ENCODE peak calls at places on chromosome 1, in nine cellular contexts. O, D, Q, N, F, R, X, C and L are unnamed samples.

GRCh38 chr1:231818342-231818741 is 191.8 kb downstream of the DISC1 start:
- DNase-seq in O (peak; percentile 28), D (no peak), Q (no peak), N (no peak), F (no peak), R (no peak), X (no peak), C (no peak), L (no peak)

GRCh38 chr1:8347635-8348034 is 29.7 kb downstream of the SLC45A1 start:
- DNase-seq in O (no peak), D (peak; percentile 49), Q (no peak), N (no peak), F (no peak), R (no peak), X (no peak), C (no peak), L (no peak)

GRCh38 chr1:45979074-45979777 is 153.2 kb downstream of the PIK3R3 start:
- DNase-seq in O (peak; percentile 18), D (peak; percentile 45), Q (peak; percentile 77), N (peak; percentile 32), F (peak; percentile 46), R (peak; percentile 50), X (peak; percentile 55), C (peak; percentile 67), L (no peak)

GRCh38 chr1:7388488-7389185 is 382.5 kb upstream of the VAMP3 start:
- DNase-seq in O (peak; percentile 41), D (peak; percentile 93), Q (peak; percentile 26), N (no peak), F (no peak), R (peak; percentile 8), X (no peak), C (no peak), L (no peak)

GRCh38 chr1:38680801-38681510 is 178.6 kb downstream of the RRAGC start:
- DNase-seq in O (peak; percentile 6), D (no peak), Q (no peak), N (no peak), F (peak; percentile 11), R (peak; percentile 4), X (no peak), C (no peak), L (no peak)

GRCh38 chr1:99685516-99686180 is 39.7 kb downstream of the PALMD start:
- DNase-seq in O (peak; percentile 92), D (no peak), Q (peak; percentile 91), N (peak; percentile 57), F (peak; percentile 85), R (peak; percentile 77), X (peak; percentile 73), C (no peak), L (peak; percentile 80)

GRCh38 chr1:182281541-182281940 is 110.0 kb downstream of the GLUL start:
- DNase-seq in O (peak; percentile 50), D (no peak), Q (no peak), N (no peak), F (no peak), R (no peak), X (no peak), C (no peak), L (no peak)

GRCh38 chr1:193070942-193071341 is 11.5 kb downstream of the RO60 start:
- DNase-seq in O (no peak), D (no peak), Q (no peak), N (no peak), F (no peak), R (no peak), X (no peak), C (no peak), L (peak; percentile 56)

GRCh38 chr1:41714613-41715389 is 203.9 kb downstream of the HIVEP3 start:
- DNase-seq in O (peak; percentile 34), D (peak; percentile 61), Q (no peak), N (no peak), F (no peak), R (no peak), X (no peak), C (no peak), L (no peak)

GRCh38 chr1:21818661-21819060 is 6.6 kb downstream of the LDLRAD2 start:
- DNase-seq in O (peak; percentile 65), D (peak; percentile 97), Q (no peak), N (peak; percentile 12), F (peak; percentile 58), R (peak; percentile 41), X (no peak), C (no peak), L (peak; percentile 59)

GRCh38 chr1:225911207-225912130 is 12.6 kb downstream of the PYCR2 start:
- DNase-seq in O (peak; percentile 77), D (peak; percentile 97), Q (peak; percentile 17), N (peak; percentile 34), F (peak; percentile 80), R (no peak), X (no peak), C (no peak), L (peak; percentile 69)

DNA sequence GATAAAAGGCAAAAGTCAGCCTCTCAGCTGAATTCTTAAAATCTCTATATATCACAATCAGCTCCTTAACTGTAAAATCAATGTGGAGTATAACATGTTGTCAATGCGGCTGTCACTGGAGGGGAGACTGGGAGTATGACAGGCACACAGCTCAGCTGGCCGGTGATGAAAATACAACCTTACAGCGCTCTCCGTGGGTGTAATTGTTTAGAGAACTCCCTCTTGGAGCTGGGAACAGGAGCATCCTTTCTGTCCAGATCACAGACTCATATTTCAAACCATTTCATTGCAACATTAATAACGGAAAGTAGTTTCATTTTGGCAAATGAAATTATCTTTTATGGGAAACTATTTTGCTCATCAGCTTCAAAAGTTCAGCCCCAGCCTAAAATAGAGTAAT is 324.6 kb downstream of the KCTD3 start:
- DNase-seq in O (peak; percentile 23), D (no peak), Q (peak; percentile 53), N (no peak), F (no peak), R (no peak), X (no peak), C (no peak), L (no peak)
- H2AFZ ChIP-seq in O (no peak overlapping the region), D (no peak overlapping the region), Q (no peak overlapping the region), N (no peak overlapping the region), F (no peak overlapping the region), R (no peak overlapping the region), X (no peak overlapping the region), C (no peak overlapping the region), L (no peak overlapping the region)

GRCh38 chr1:160584784-160585183 is 5.5 kb upstream of the CD84 start:
- DNase-seq in O (no peak), D (no peak), Q (no peak), N (no peak), F (no peak), R (no peak), X (no peak), C (no peak), L (no peak)
- H3K4me3 ChIP-seq in O (no peak overlapping the region), D (no peak overlapping the region), Q (no peak overlapping the region), N (no peak overlapping the region), F (no peak overlapping the region), R (no peak overlapping the region), X (no peak overlapping the region), C (no peak overlapping the region), L (no peak overlapping the region)

GRCh38 chr1:228869312-228869824 is 134.1 kb downstream of the RHOU start:
- DNase-seq in O (no peak), D (no peak), Q (no peak), N (no peak), F (no peak), R (no peak), X (no peak), C (no peak), L (no peak)

GRCh38 chr1:228872080-228872479 is 136.8 kb downstream of the RHOU start:
- DNase-seq in O (no peak), D (no peak), Q (no peak), N (no peak), F (no peak), R (no peak), X (no peak), C (no peak), L (no peak)

GRCh38 chr1:228873714-228874113 is 138.4 kb downstream of the RHOU start:
- DNase-seq in O (peak; percentile 29), D (no peak), Q (no peak), N (no peak), F (no peak), R (no peak), X (no peak), C (no peak), L (no peak)

GRCh38 chr1:228870041-228870713 is 134.9 kb downstream of the RHOU start:
- DNase-seq in O (no peak), D (no peak), Q (no peak), N (no peak), F (no peak), R (no peak), X (no peak), C (no peak), L (no peak)

DNA sequence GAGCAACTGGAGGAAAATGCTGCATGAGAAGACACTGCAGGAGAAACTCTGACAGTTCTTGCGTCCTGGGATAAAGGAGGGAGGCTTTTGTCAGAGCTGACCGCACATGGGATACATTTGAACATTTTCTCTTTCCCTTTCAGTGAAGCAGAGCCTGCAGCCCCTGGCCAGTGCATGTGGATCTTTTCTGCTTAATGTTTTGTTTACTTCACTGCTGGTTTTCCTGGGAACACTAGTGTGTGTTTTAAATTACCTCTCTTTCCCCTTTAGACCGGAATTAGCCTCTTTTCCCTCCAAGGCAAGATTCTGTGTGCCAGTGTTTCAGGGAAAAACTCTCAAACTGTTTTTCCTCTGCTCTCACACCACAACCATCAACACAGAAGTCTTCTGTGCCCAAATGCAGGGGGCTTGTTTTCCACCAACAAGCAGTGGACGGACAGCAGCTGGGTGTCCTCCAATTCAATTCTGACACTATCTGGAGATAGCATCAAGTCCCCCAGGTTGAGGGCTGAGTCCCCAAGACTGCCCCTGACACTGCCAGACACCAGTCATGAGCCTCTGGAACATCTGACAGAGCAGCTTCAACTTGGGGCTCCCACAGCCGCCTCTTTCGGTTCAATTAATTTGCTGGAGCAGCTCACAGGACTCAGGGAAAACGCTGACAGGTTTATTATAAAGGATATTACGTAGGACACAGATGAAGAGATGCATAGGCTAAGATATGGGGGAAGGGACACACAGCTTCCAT is 136.2 kb downstream of the RHOU start:
- DNase-seq in O (no peak), D (no peak), Q (no peak), N (no peak), F (no peak), R (no peak), X (no peak), C (no peak), L (no peak)
- H2AFZ ChIP-seq in O (no peak overlapping the region), D (no peak overlapping the region), Q (no peak overlapping the region), N (no peak overlapping the region), F (no peak overlapping the region), R (no peak overlapping the region), X (no peak overlapping the region), C (no peak overlapping the region), L (no peak overlapping the region)

DNA sequence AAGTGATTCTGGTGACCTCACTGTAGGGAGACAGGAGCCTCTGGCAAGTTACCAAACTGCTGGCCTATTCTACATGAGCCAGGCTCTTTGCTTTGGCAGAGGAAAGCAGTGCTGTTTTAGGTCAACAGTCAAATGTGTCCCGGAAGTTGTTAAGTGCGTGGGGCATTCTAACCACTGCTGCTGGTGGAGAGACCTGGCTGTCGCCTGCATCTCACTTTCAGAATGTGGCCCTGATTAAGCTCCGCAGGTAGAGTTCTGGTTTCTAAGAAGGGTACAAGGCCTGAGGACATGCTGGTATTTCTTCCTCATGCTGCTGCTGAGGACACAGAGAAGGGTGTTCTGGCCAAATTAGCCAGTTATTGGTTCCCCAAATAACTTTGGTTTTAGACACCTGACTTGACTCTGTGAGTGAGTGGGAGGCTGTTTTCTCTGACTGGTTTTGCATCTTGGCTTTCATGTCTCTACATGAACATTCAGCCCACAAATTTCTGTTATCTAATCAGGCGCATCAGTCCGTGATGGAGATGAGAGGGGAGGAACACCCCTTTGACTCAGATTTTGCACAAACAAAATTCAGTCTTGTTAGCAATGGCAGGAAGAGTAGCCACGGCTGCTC is 120.8 kb downstream of the LMO4 start:
- DNase-seq in O (peak; percentile 13), D (no peak), Q (peak; percentile 7), N (no peak), F (peak; percentile 22), R (peak; percentile 30), X (peak; percentile 49), C (no peak), L (peak; percentile 87)
- H3K4me3 ChIP-seq in O (no peak overlapping the region), D (no peak overlapping the region), Q (no peak overlapping the region), N (no peak overlapping the region), F (no peak overlapping the region), R (no peak overlapping the region), X (no peak overlapping the region), C (no peak overlapping the region), L (peak overlapping the region; percentile 47)